ENCODE peak calls at places on chromosomes 3 and 15, in four cellular contexts. J, D, R and F are unnamed samples. For H3K4me1, the result is how much of the 10 kb centered on the place peaks cover.

GRCh38 chr3:59469948-59470723 is 420.3 kb upstream of the CFAP20DC start:
- DNase-seq in J (no peak), D (no peak), R (peak), F (no peak)

GRCh38 chr3:43581343-43581742 is 40.5 kb downstream of the ANO10 start:
- DNase-seq in J (no peak), D (no peak), R (no peak), F (no peak)

GRCh38 chr15:43974852-43975251 is 148.1 kb downstream of the WDR76 start:
- DNase-seq in J (no peak), D (no peak), R (no peak), F (no peak)

GRCh38 chr15:101159936-101160770 is 91.7 kb downstream of the CHSY1 start:
- DNase-seq in J (no peak), D (no peak), R (no peak), F (no peak)

GRCh38 chr3:153756816-153757215 is 364.4 kb upstream of the ARHGEF26 start:
- DNase-seq in J (no peak), D (no peak), R (no peak), F (no peak)

GRCh38 chr3:96192951-96193350 is 621.4 kb upstream of the EPHA6 start:
- DNase-seq in J (no peak), D (no peak), R (no peak), F (no peak)

GRCh38 chr15:88257311-88257901 is 867 bp upstream of the NTRK3 start:
- DNase-seq in J (no peak), D (peak), R (peak), F (no peak)

GRCh38 chr15:27638950-27639349 is 460.2 kb downstream of the OCA2 start:
- DNase-seq in J (no peak), D (no peak), R (no peak), F (no peak)

GRCh38 chr3:169390310-169390731 is 273.2 kb downstream of the MECOM start:
- DNase-seq in J (no peak), D (no peak), R (peak), F (no peak)

GRCh38 chr3:126781889-126782491 is 78.0 kb downstream of the CHCHD6 start:
- DNase-seq in J (peak), D (no peak), R (no peak), F (no peak)

GRCh38 chr3:10224794-10225660 is 23.2 kb upstream of the TATDN2 start:
- DNase-seq in J (peak), D (no peak), R (peak), F (peak)

GRCh38 chr15:51681303-51681963 is at the start of gene SCG3:
- DNase-seq in J (peak), D (peak), R (no peak), F (peak)

GRCh38 chr3:180102134-180102533 is 65.4 kb upstream of the PEX5L start:
- DNase-seq in J (no peak), D (no peak), R (no peak), F (no peak)

GRCh38 chr3:108042300-108042699 is 48.5 kb downstream of the CD47 start:
- DNase-seq in J (no peak), D (no peak), R (no peak), F (no peak)

GRCh38 chr15:48040166-48040817 is 80.5 kb upstream of the SLC24A5 start:
- DNase-seq in J (no peak), D (no peak), R (peak), F (no peak)

GRCh38 chr3:38588276-38588971 is 61.1 kb downstream of the SCN5A start:
- DNase-seq in J (no peak), D (peak), R (no peak), F (no peak)

GRCh38 chr15:90677807-90678790 is 39.0 kb upstream of the BLM start:
- DNase-seq in J (no peak), D (no peak), R (peak), F (no peak)

GRCh38 chr3:173770796-173771573 is 373.4 kb downstream of the NLGN1 start:
- DNase-seq in J (no peak), D (no peak), R (no peak), F (no peak)

GRCh38 chr3:150414273-150414672 is 6.2 kb downstream of the TSC22D2 start:
- DNase-seq in J (no peak), D (no peak), R (no peak), F (no peak)

GRCh38 chr3:64023187-64023860 is at the start of gene PSMD6:
- DNase-seq in J (peak), D (peak), R (peak), F (peak)

GRCh38 chr3:112736386-112736785 is 95.4 kb upstream of the CCDC80 start:
- DNase-seq in J (no peak), D (no peak), R (no peak), F (no peak)

GRCh38 chr3:112734718-112735350 is 93.9 kb upstream of the CCDC80 start:
- DNase-seq in J (peak), D (no peak), R (peak), F (peak)

GRCh38 chr3:112735927-112736326 is 95.0 kb upstream of the CCDC80 start:
- DNase-seq in J (no peak), D (no peak), R (no peak), F (no peak)

GRCh38 chr3:112738366-112738765 is 97.4 kb upstream of the CCDC80 start:
- DNase-seq in J (no peak), D (no peak), R (no peak), F (no peak)

GRCh38 chr3:112736802-112737566 is 96.0 kb upstream of the CCDC80 start:
- DNase-seq in J (no peak), D (no peak), R (no peak), F (no peak)
- H3K27ac ChIP-seq in J (no peak), D (no peak), R (no peak), F (no peak)

GRCh38 chr3:195118671-195119070 is 152.3 kb downstream of the XXYLT1 start:
- DNase-seq in J (no peak), D (no peak), R (no peak), F (no peak)
- H3K4me1 ChIP-seq in J (under half), D (under half), R (under half), F (under half)

GRCh38 chr15:42674472-42674871 is 62.5 kb downstream of the CDAN1 start:
- DNase-seq in J (no peak), D (no peak), R (no peak), F (no peak)

GRCh38 chr15:42665827-42666226 is 71.1 kb downstream of the CDAN1 start:
- DNase-seq in J (no peak), D (no peak), R (no peak), F (no peak)

GRCh38 chr15:42675021-42675420 is 61.9 kb downstream of the CDAN1 start:
- DNase-seq in J (no peak), D (no peak), R (no peak), F (no peak)

GRCh38 chr15:42672444-42672843 is 64.5 kb downstream of the CDAN1 start:
- DNase-seq in J (no peak), D (no peak), R (no peak), F (no peak)

GRCh38 chr15:42670441-42670840 is 66.5 kb downstream of the CDAN1 start:
- DNase-seq in J (no peak), D (no peak), R (no peak), F (no peak)
- H3K27ac ChIP-seq in J (no peak), D (no peak), R (no peak), F (no peak)

GRCh38 chr3:66484106-66484857 is 16.5 kb downstream of the LRIG1 start:
- DNase-seq in J (no peak), D (no peak), R (no peak), F (no peak)

GRCh38 chr3:66485291-66485968 is 15.4 kb downstream of the LRIG1 start:
- DNase-seq in J (no peak), D (no peak), R (no peak), F (no peak)

GRCh38 chr3:66481071-66482001 is 19.5 kb downstream of the LRIG1 start:
- DNase-seq in J (no peak), D (no peak), R (peak), F (no peak)

GRCh38 chr3:66482005-66482404 is 18.8 kb downstream of the LRIG1 start:
- DNase-seq in J (no peak), D (no peak), R (no peak), F (no peak)

DNA sequence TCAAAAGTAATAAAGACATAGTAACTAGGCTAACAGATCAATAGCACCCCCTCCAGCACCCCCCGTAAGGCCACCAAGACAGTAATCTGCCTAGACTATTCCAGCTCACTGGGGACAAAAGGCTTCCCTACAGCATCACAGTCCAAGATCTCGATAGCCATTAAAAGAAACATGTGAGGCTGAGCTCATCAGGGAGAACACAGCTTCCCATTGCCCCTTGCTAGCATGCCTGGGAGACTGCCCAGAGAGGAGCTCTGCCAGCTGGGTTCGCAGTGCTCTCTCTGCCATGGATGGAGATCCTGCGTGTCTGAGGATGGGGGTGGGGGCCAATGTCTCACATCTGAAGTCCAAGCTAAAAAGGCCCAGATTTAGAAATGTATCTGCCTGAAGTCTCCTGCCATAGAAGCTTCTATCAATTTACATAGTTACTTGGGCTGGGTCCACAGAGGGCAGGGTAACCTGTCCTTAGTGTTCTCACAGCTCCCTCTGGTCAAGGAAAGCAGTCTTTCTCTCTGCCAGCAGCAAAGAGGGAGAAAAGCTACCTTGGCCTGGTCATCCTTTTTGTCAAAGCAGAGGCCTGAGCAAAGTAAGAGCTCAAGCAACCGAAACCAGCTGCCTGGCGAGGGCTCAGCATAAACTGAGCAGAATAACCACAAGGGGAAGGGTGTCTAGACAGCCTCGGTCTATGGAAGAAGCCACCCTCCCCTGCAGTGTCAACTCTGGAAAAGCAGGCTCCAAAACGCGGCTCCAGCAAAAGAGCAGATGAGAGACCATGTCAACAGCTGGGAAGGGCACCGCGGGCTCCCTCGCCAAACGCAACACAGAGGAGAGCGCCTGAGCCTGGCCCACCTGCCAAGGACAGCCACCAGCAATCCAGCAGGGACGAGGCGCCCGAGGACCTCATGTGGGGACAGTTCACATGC is 17.6 kb downstream of the LRIG1 start:
- DNase-seq in J (peak), D (no peak), R (peak), F (no peak)
- H3K4me1 ChIP-seq in J (half or more), D (half or more), R (half or more), F (under half)